ENCODE peak calls at places on chromosomes 3 and 15, in six cellular contexts. Z, J, N, S, E and Y are unnamed samples.
A peak's percentile ranks its signal among the peaks of the same experiment; 100 is the strongest.

GRCh38 chr15:96344120-96344705 is 13.7 kb downstream of the NR2F2 start:
- DNase-seq in Z (no peak), J (peak; percentile 31), N (no peak), S (no peak), E (no peak), Y (no peak)

GRCh38 chr3:147939425-147940196 is 530.4 kb downstream of the ZIC1 start:
- DNase-seq in Z (no peak), J (no peak), N (no peak), S (no peak), E (no peak), Y (no peak)

GRCh38 chr15:65887565-65887964 is 18.3 kb downstream of the RAB11A start:
- DNase-seq in Z (no peak), J (no peak), N (no peak), S (no peak), E (no peak), Y (no peak)

GRCh38 chr15:70053006-70053702 is 44.6 kb downstream of the TLE3 start:
- DNase-seq in Z (peak; percentile 50), J (no peak), N (no peak), S (no peak), E (no peak), Y (no peak)

GRCh38 chr3:48128779-48129178 is 59.4 kb downstream of the CDC25A start:
- DNase-seq in Z (no peak), J (no peak), N (no peak), S (no peak), E (no peak), Y (no peak)

GRCh38 chr3:54433846-54434245 is 311.5 kb downstream of the CACNA2D3 start:
- DNase-seq in Z (no peak), J (no peak), N (no peak), S (no peak), E (no peak), Y (peak; percentile 39)

GRCh38 chr3:13480340-13481318 is 523 bp downstream of the HDAC11 start:
- DNase-seq in Z (no peak), J (no peak), N (no peak), S (no peak), E (no peak), Y (peak; percentile 15)

GRCh38 chr3:113111308-113111707 is 100.0 kb upstream of the BOC start:
- DNase-seq in Z (no peak), J (no peak), N (no peak), S (no peak), E (no peak), Y (no peak)

GRCh38 chr3:134928392-134928791 is 133.3 kb downstream of the EPHB1 start:
- DNase-seq in Z (no peak), J (no peak), N (no peak), S (no peak), E (no peak), Y (no peak)

GRCh38 chr3:9468460-9468859 is 71.0 kb downstream of the SETD5 start:
- DNase-seq in Z (no peak), J (no peak), N (no peak), S (no peak), E (no peak), Y (no peak)

GRCh38 chr3:132538072-132538471 is 59.0 kb upstream of the ACKR4 start:
- DNase-seq in Z (no peak), J (no peak), N (no peak), S (no peak), E (no peak), Y (no peak)

GRCh38 chr3:190658106-190658505 is 144.2 kb downstream of the IL1RAP start:
- DNase-seq in Z (no peak), J (no peak), N (no peak), S (no peak), E (no peak), Y (no peak)

GRCh38 chr15:98727115-98728040 is 79.0 kb downstream of the IGF1R start:
- DNase-seq in Z (peak; percentile 95), J (peak; percentile 93), N (no peak), S (peak; percentile 92), E (no peak), Y (no peak)

GRCh38 chr3:125316949-125317348 is 58.2 kb downstream of the ZNF148 start:
- DNase-seq in Z (no peak), J (no peak), N (no peak), S (no peak), E (peak; percentile 20), Y (no peak)

GRCh38 chr15:34436956-34437442 is 609 bp downstream of the GOLGA8A start:
- DNase-seq in Z (peak; percentile 86), J (peak; percentile 46), N (peak; percentile 23), S (peak; percentile 28), E (no peak), Y (peak; percentile 57)

GRCh38 chr15:36996121-36996520 is 104.2 kb downstream of the MEIS2 start:
- DNase-seq in Z (no peak), J (no peak), N (no peak), S (no peak), E (no peak), Y (no peak)